ENCODE peak calls at places on chromosome 17, in five cellular contexts. One of them, this sample, is unnamed.

GRCh38 chr17:20206591-20206990 is 197.4 kb downstream of the SPECC1 start:
- DNase-seq in left ventricle myocardium inferior: no peak
- DNase-seq in progenitor cell of endocrine pancreas: no peak
- DNase-seq in epithelial cell of esophagus: peak; percentile 86
- DNase-seq in A549: peak; percentile 48
- DNase-seq in this sample: no peak

GRCh38 chr17:36030949-36031348 is 13.2 kb upstream of the CCL23 start:
- DNase-seq in left ventricle myocardium inferior: no peak
- DNase-seq in progenitor cell of endocrine pancreas: no peak
- DNase-seq in epithelial cell of esophagus: no peak
- DNase-seq in A549: no peak
- DNase-seq in this sample: no peak

GRCh38 chr17:17198281-17198680 is 7.9 kb downstream of the PLD6 start:
- DNase-seq in left ventricle myocardium inferior: no peak
- DNase-seq in progenitor cell of endocrine pancreas: no peak
- DNase-seq in epithelial cell of esophagus: no peak
- DNase-seq in A549: no peak
- DNase-seq in this sample: no peak

GRCh38 chr17:43043306-43043705 is 18.3 kb downstream of the RND2 start:
- DNase-seq in left ventricle myocardium inferior: no peak
- DNase-seq in progenitor cell of endocrine pancreas: no peak
- DNase-seq in epithelial cell of esophagus: no peak
- DNase-seq in A549: no peak
- DNase-seq in this sample: no peak

GRCh38 chr17:68674271-68674925 is 73.2 kb upstream of the FAM20A start:
- DNase-seq in left ventricle myocardium inferior: no peak
- DNase-seq in progenitor cell of endocrine pancreas: no peak
- DNase-seq in epithelial cell of esophagus: no peak
- DNase-seq in A549: no peak
- DNase-seq in this sample: no peak

GRCh38 chr17:47199627-47200324 is 9.4 kb upstream of the MYL4 start:
- DNase-seq in left ventricle myocardium inferior: no peak
- DNase-seq in progenitor cell of endocrine pancreas: no peak
- DNase-seq in epithelial cell of esophagus: no peak
- DNase-seq in A549: no peak
- DNase-seq in this sample: no peak

GRCh38 chr17:50053654-50053960 is 2.3 kb upstream of the ITGA3 start:
- DNase-seq in left ventricle myocardium inferior: no peak
- DNase-seq in progenitor cell of endocrine pancreas: no peak
- DNase-seq in epithelial cell of esophagus: no peak
- DNase-seq in A549: no peak
- DNase-seq in this sample: no peak

GRCh38 chr17:69084911-69085310 is 24.2 kb upstream of the ABCA9 start:
- DNase-seq in left ventricle myocardium inferior: no peak
- DNase-seq in progenitor cell of endocrine pancreas: peak; percentile 22
- DNase-seq in epithelial cell of esophagus: peak; percentile 47
- DNase-seq in A549: peak; percentile 31
- DNase-seq in this sample: no peak

GRCh38 chr17:55731586-55732250 is 9.1 kb upstream of the TMEM100 start:
- DNase-seq in left ventricle myocardium inferior: peak; percentile 81
- DNase-seq in progenitor cell of endocrine pancreas: no peak
- DNase-seq in epithelial cell of esophagus: no peak
- DNase-seq in A549: no peak
- DNase-seq in this sample: no peak

GRCh38 chr17:52124993-52125392 is 33.5 kb downstream of the CA10 start:
- DNase-seq in left ventricle myocardium inferior: no peak
- DNase-seq in progenitor cell of endocrine pancreas: no peak
- DNase-seq in epithelial cell of esophagus: no peak
- DNase-seq in A549: no peak
- DNase-seq in this sample: no peak

GRCh38 chr17:3927628-3928010 is 11.4 kb upstream of the P2RX1 start:
- DNase-seq in left ventricle myocardium inferior: no peak
- DNase-seq in progenitor cell of endocrine pancreas: no peak
- DNase-seq in epithelial cell of esophagus: no peak
- DNase-seq in A549: no peak
- DNase-seq in this sample: no peak

GRCh38 chr17:75891022-75891604 is 5.6 kb downstream of the TRIM65 start:
- DNase-seq in left ventricle myocardium inferior: no peak
- DNase-seq in progenitor cell of endocrine pancreas: no peak
- DNase-seq in epithelial cell of esophagus: no peak
- DNase-seq in A549: no peak
- DNase-seq in this sample: no peak

GRCh38 chr17:7220593-7221280 is 999 bp downstream of the ACADVL start:
- DNase-seq in left ventricle myocardium inferior: no peak
- DNase-seq in progenitor cell of endocrine pancreas: no peak
- DNase-seq in epithelial cell of esophagus: peak; percentile 78
- DNase-seq in A549: peak; percentile 92
- DNase-seq in this sample: peak; percentile 73

GRCh38 chr17:4587803-4588202 is 3.5 kb downstream of the SMTNL2 start:
- DNase-seq in left ventricle myocardium inferior: peak; percentile 60
- DNase-seq in progenitor cell of endocrine pancreas: no peak
- DNase-seq in epithelial cell of esophagus: no peak
- DNase-seq in A549: no peak
- DNase-seq in this sample: no peak

GRCh38 chr17:949623-950338 is 29.8 kb downstream of the NXN start:
- DNase-seq in left ventricle myocardium inferior: no peak
- DNase-seq in progenitor cell of endocrine pancreas: no peak
- DNase-seq in epithelial cell of esophagus: no peak
- DNase-seq in A549: no peak
- DNase-seq in this sample: no peak

GRCh38 chr17:39152134-39152884 is 872 bp upstream of the PLXDC1 start:
- DNase-seq in left ventricle myocardium inferior: peak; percentile 43
- DNase-seq in progenitor cell of endocrine pancreas: no peak
- DNase-seq in epithelial cell of esophagus: peak; percentile 32
- DNase-seq in A549: peak; percentile 54
- DNase-seq in this sample: no peak

GRCh38 chr17:29412780-29413565 is 22.8 kb downstream of the TAOK1 start:
- DNase-seq in left ventricle myocardium inferior: no peak
- DNase-seq in progenitor cell of endocrine pancreas: no peak
- DNase-seq in epithelial cell of esophagus: peak; percentile 53
- DNase-seq in A549: no peak
- DNase-seq in this sample: no peak

GRCh38 chr17:17669851-17670232 is 11.4 kb upstream of the RAI1 start:
- DNase-seq in left ventricle myocardium inferior: no peak
- DNase-seq in progenitor cell of endocrine pancreas: no peak
- DNase-seq in epithelial cell of esophagus: no peak
- DNase-seq in A549: no peak
- DNase-seq in this sample: no peak

GRCh38 chr17:82452162-82452561 is 1.6 kb upstream of the CYBC1 start:
- DNase-seq in left ventricle myocardium inferior: no peak
- DNase-seq in progenitor cell of endocrine pancreas: no peak
- DNase-seq in epithelial cell of esophagus: no peak
- DNase-seq in A549: no peak
- DNase-seq in this sample: no peak

GRCh38 chr17:82450357-82451106 is at the start of gene CYBC1:
- DNase-seq in left ventricle myocardium inferior: peak; percentile 93
- DNase-seq in progenitor cell of endocrine pancreas: peak; percentile 88
- DNase-seq in epithelial cell of esophagus: peak; percentile 92
- DNase-seq in A549: peak; percentile 84
- DNase-seq in this sample: peak; percentile 96

GRCh38 chr17:82446649-82447048 is 3.9 kb downstream of the CYBC1 start:
- DNase-seq in left ventricle myocardium inferior: no peak
- DNase-seq in progenitor cell of endocrine pancreas: no peak
- DNase-seq in epithelial cell of esophagus: no peak
- DNase-seq in A549: no peak
- DNase-seq in this sample: no peak

GRCh38 chr17:82449883-82450356 is 632 bp downstream of the CYBC1 start:
- DNase-seq in left ventricle myocardium inferior: no peak
- DNase-seq in progenitor cell of endocrine pancreas: no peak
- DNase-seq in epithelial cell of esophagus: no peak
- DNase-seq in A549: no peak
- DNase-seq in this sample: peak; percentile 40

GRCh38 chr17:82449136-82449882 is 1.2 kb downstream of the CYBC1 start:
- DNase-seq in left ventricle myocardium inferior: no peak
- DNase-seq in progenitor cell of endocrine pancreas: no peak
- DNase-seq in epithelial cell of esophagus: no peak
- DNase-seq in A549: no peak
- DNase-seq in this sample: peak; percentile 84
- TF ChIP-seq CTCF in left ventricle myocardium inferior: no peak
- TF ChIP-seq CTCF in progenitor cell of endocrine pancreas: no peak
- TF ChIP-seq CTCF in epithelial cell of esophagus: no peak
- TF ChIP-seq CTCF in A549: no peak
- TF ChIP-seq CTCF in this sample: no peak

DNA sequence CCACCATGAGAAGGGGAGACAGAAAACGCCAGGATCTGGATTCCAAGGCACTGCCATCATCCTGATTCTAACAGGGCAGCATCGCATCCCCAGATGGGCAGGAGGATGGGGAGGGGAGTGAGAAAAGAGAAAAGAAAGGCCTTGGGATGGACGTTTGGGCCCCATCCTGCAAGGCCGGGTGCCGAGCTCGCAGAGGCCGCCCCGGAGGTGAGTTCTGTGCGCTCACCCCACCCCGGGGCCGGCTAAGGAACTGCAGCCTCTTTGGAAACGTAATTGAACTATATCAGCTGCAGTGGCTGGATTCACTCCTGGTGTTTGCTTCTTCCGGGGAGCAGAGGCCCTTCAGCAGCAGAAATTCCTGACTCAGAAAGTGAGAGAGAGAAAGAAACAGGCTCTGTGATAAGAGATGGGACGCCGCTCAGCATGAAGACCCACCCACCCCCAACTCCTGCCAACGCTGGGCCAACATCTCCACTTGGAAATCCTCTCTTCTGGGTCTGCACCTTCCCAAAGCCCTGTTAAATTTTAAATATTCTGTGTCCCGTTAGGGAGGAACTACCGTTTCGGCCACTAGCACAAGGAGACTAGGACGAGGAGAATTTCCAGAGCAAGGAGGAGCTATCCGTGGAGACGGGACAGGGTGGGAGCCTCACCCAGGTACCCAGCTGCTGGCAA is 8.5 kb upstream of the SSTR2 start:
- DNase-seq in left ventricle myocardium inferior: peak; percentile 71
- DNase-seq in progenitor cell of endocrine pancreas: peak; percentile 50
- DNase-seq in epithelial cell of esophagus: peak; percentile 64
- DNase-seq in A549: peak; percentile 88
- DNase-seq in this sample: peak; percentile 80
- TF ChIP-seq CTCF in left ventricle myocardium inferior: peak; percentile 81
- TF ChIP-seq CTCF in progenitor cell of endocrine pancreas: peak; percentile 71
- TF ChIP-seq CTCF in epithelial cell of esophagus: peak; percentile 83
- TF ChIP-seq CTCF in A549: peak; percentile 67
- TF ChIP-seq CTCF in this sample: peak; percentile 65

GRCh38 chr17:12421646-12422306 is 243.9 kb upstream of the MYOCD start:
- DNase-seq in left ventricle myocardium inferior: no peak
- DNase-seq in progenitor cell of endocrine pancreas: no peak
- DNase-seq in epithelial cell of esophagus: no peak
- DNase-seq in A549: no peak
- DNase-seq in this sample: peak; percentile 33

GRCh38 chr17:12422632-12423031 is 243.1 kb upstream of the MYOCD start:
- DNase-seq in left ventricle myocardium inferior: peak; percentile 55
- DNase-seq in progenitor cell of endocrine pancreas: no peak
- DNase-seq in epithelial cell of esophagus: no peak
- DNase-seq in A549: no peak
- DNase-seq in this sample: no peak

GRCh38 chr17:12421077-12421476 is 244.6 kb upstream of the MYOCD start:
- DNase-seq in left ventricle myocardium inferior: no peak
- DNase-seq in progenitor cell of endocrine pancreas: no peak
- DNase-seq in epithelial cell of esophagus: no peak
- DNase-seq in A549: no peak
- DNase-seq in this sample: no peak
- TF ChIP-seq CTCF in left ventricle myocardium inferior: no peak
- TF ChIP-seq CTCF in progenitor cell of endocrine pancreas: no peak
- TF ChIP-seq CTCF in epithelial cell of esophagus: no peak
- TF ChIP-seq CTCF in A549: no peak
- TF ChIP-seq CTCF in this sample: no peak

DNA sequence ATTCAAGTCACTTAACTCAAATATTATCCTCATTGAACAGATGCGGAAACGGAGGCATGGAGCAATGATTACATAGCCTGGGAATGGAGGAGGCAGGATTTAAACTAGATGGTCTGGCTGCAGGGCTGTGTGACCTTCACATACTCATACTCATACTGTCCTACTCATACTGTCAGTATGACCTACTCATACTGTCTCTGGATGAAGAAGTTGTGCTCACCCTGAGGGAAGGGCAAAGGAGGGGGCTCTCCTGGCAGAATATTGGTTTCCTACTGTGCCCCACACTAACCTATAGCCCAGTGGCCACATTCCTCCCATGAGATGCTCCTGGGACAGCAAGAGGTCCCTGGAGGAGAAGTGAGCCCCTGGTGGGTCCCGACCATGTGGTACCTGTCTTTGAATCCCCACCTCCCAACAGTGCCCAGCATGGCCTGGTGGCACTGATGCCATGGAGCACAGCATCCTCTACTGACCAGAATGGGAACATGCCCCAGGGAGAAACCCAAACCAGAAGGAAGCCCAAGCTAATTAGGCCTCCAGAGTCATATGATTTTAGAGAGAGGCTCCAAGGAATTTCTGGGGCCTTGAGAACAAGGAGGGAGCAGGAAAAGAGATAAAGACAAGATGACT is 197.3 kb upstream of the SDK2 start:
- DNase-seq in left ventricle myocardium inferior: no peak
- DNase-seq in progenitor cell of endocrine pancreas: no peak
- DNase-seq in epithelial cell of esophagus: no peak
- DNase-seq in A549: peak; percentile 54
- DNase-seq in this sample: no peak
- TF ChIP-seq CTCF in left ventricle myocardium inferior: peak; percentile 69
- TF ChIP-seq CTCF in progenitor cell of endocrine pancreas: peak; percentile 41
- TF ChIP-seq CTCF in epithelial cell of esophagus: peak; percentile 33
- TF ChIP-seq CTCF in A549: peak; percentile 78
- TF ChIP-seq CTCF in this sample: no peak

DNA sequence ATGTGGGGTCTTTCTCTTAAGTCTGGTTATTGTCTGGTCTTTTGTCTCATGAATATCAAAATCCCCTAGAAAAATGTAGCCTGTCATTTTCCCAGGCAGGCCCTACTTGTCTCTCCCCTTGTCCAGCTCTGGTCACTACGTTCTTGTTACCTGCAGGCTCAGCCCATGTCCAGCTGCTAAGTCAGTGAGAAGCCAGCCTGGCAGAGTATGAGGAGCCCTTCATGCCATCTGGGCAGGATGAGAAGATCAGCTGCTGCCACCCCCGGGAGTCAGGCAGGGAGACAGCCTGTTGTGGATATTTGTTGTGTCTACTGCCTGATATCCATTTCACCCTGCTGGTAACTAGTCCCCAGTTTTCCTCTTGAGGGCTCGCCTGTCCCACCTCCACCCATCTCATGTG is 88.9 kb downstream of the ASIC2 start:
- DNase-seq in left ventricle myocardium inferior: no peak
- DNase-seq in progenitor cell of endocrine pancreas: no peak
- DNase-seq in epithelial cell of esophagus: no peak
- DNase-seq in A549: no peak
- DNase-seq in this sample: no peak
- TF ChIP-seq CTCF in left ventricle myocardium inferior: no peak
- TF ChIP-seq CTCF in progenitor cell of endocrine pancreas: no peak
- TF ChIP-seq CTCF in epithelial cell of esophagus: no peak
- TF ChIP-seq CTCF in A549: no peak
- TF ChIP-seq CTCF in this sample: no peak

This sample was measured in GM20000.